ENCODE peak calls at places on chromosome 16, in nine cellular contexts. R is stimulated activated CD8-positive, alpha-beta memory T cell treated with anti-CD3 and anti-CD28 coated beads, Interleukin-4, amount 100 ng/mL, for 1 hour; H is NAMALWA; U is T-cell; V is left ventricle myocardium superior; Y is AG10803; A is EL; S is activated CD4-positive, alpha-beta T cell treated with anti-CD3 and anti-CD28 coated beads, Interleukin-2, amount 10 ng/mL, durations not matched to agents 7 days and 5 days; K is GM12878. P is an unnamed sample.

GRCh38 chr16:11948819-11949218 is 7.0 kb upstream of the NPIPB2 start:
- DNase-seq in U (no peak), H (no peak), S (no peak), A (no peak), R (no peak), V (no peak), K (no peak), Y (no peak), P (no peak)

GRCh38 chr16:56910654-56911539 is 21.0 kb upstream of the HERPUD1 start:
- DNase-seq in U (no peak), A (peak; percentile 89), V (no peak), Y (peak; percentile 98), R (no peak), K (no peak), H (no peak), S (no peak), P (no peak)

GRCh38 chr16:83895942-83896341 is 3.0 kb upstream of the MLYCD start:
- DNase-seq in A (no peak), H (no peak), Y (no peak), U (no peak), R (no peak), S (no peak), K (no peak), V (no peak), P (no peak)

GRCh38 chr16:30003670-30004423 is 7.0 kb downstream of the DOC2A start:
- DNase-seq in R (no peak), S (no peak), Y (no peak), U (no peak), A (no peak), H (no peak), V (no peak), K (no peak), P (no peak)

GRCh38 chr16:19517424-19518089 is 4.3 kb downstream of the GDE1 start:
- DNase-seq in R (no peak), K (no peak), H (no peak), S (no peak), U (no peak), A (peak; percentile 57), Y (peak; percentile 16), V (no peak), P (no peak)

GRCh38 chr16:67872631-67873434 is at the start of gene EDC4:
- DNase-seq in H (peak; percentile 83), R (peak; percentile 80), K (peak; percentile 48), A (peak; percentile 80), V (peak; percentile 91), S (peak; percentile 88), U (peak; percentile 87), Y (peak; percentile 79), P (peak; percentile 88)

GRCh38 chr16:84851192-84852127 is 31.7 kb downstream of the CRISPLD2 start:
- DNase-seq in K (no peak), S (no peak), R (no peak), A (peak; percentile 100), Y (peak; percentile 44), U (no peak), V (no peak), H (no peak), P (no peak)

GRCh38 chr16:24036614-24037013 is 200.8 kb downstream of the PRKCB start:
- DNase-seq in S (peak; percentile 47), V (no peak), R (no peak), H (peak; percentile 64), A (peak; percentile 37), U (peak; percentile 8), Y (peak; percentile 40), K (no peak), P (no peak)

GRCh38 chr16:21338537-21339268 is 60.6 kb upstream of the CRYM start:
- DNase-seq in S (no peak), H (no peak), Y (no peak), R (no peak), A (no peak), U (no peak), V (no peak), K (no peak), P (no peak)

GRCh38 chr16:28845173-28846079 is 722 bp downstream of the TUFM start:
- DNase-seq in H (peak; percentile 80), R (no peak), S (peak; percentile 61), Y (no peak), V (no peak), A (peak; percentile 40), K (no peak), U (no peak), P (no peak)

GRCh38 chr16:86751081-86752030 is 173.0 kb downstream of the FOXL1 start:
- DNase-seq in S (no peak), A (peak; percentile 91), U (no peak), K (no peak), H (no peak), Y (peak; percentile 88), R (no peak), V (no peak), P (no peak)

GRCh38 chr16:1010266-1010665 is 28.7 kb downstream of the SOX8 start:
- DNase-seq in U (no peak), S (no peak), K (no peak), V (no peak), R (no peak), H (no peak), Y (no peak), A (no peak), P (no peak)

GRCh38 chr16:15650698-15651161 is 685 bp downstream of the NDE1 start:
- DNase-seq in Y (no peak), H (peak; percentile 51), A (peak; percentile 21), U (no peak), K (no peak), S (peak; percentile 42), R (no peak), V (no peak), P (peak; percentile 30)

GRCh38 chr16:4339909-4340308 is 11.2 kb downstream of the PAM16 start:
- DNase-seq in K (no peak), H (no peak), V (peak; percentile 71), U (no peak), S (no peak), A (no peak), Y (peak; percentile 40), R (no peak), P (peak; percentile 67)

GRCh38 chr16:30896890-30897730 is 696 bp downstream of the CTF1 start:
- DNase-seq in A (peak; percentile 94), V (peak; percentile 96), Y (peak; percentile 90), H (peak; percentile 90), U (peak; percentile 68), R (peak; percentile 55), S (peak; percentile 83), K (no peak), P (peak; percentile 95)

GRCh38 chr16:80804451-80805383 is at the start of gene CDYL2:
- DNase-seq in A (peak; percentile 46), S (peak; percentile 52), V (peak; percentile 71), K (no peak), H (no peak), R (no peak), U (peak; percentile 13), Y (peak; percentile 35), P (peak; percentile 54)

GRCh38 chr16:68839831-68840230 is 3.5 kb upstream of the TANGO6 start:
- DNase-seq in H (no peak), K (no peak), S (no peak), Y (peak; percentile 48), V (no peak), R (no peak), U (no peak), A (no peak), P (no peak)

GRCh38 chr16:87842209-87842869 is 27.0 kb downstream of the SLC7A5 start:
- DNase-seq in S (no peak), R (no peak), H (no peak), U (no peak), V (no peak), A (no peak), K (no peak), Y (no peak), P (no peak)

GRCh38 chr16:88063201-88063773 is 112.1 kb downstream of the BANP start:
- DNase-seq in K (no peak), U (no peak), H (no peak), Y (peak; percentile 98), A (peak; percentile 87), R (no peak), S (no peak), V (peak; percentile 66), P (peak; percentile 57)

GRCh38 chr16:19578378-19578851 is 22.9 kb downstream of the VPS35L start:
- DNase-seq in Y (peak; percentile 32), K (no peak), R (no peak), S (no peak), A (no peak), V (no peak), H (no peak), U (no peak), P (no peak)

GRCh38 chr16:89102035-89102776 is 8.6 kb downstream of the ACSF3 start:
- DNase-seq in A (no peak), Y (no peak), V (no peak), S (no peak), R (no peak), K (no peak), U (no peak), H (no peak), P (no peak)

GRCh38 chr16:29148867-29149272 is 164.0 kb downstream of the LAT start:
- DNase-seq in H (peak; percentile 41), V (peak; percentile 60), R (peak; percentile 48), S (peak; percentile 89), Y (no peak), A (no peak), K (no peak), U (peak; percentile 71), P (peak; percentile 67)

GRCh38 chr16:54240180-54241125 is 46.1 kb downstream of the IRX3 start:
- DNase-seq in H (no peak), A (no peak), R (no peak), K (no peak), S (no peak), U (no peak), Y (peak; percentile 94), V (peak; percentile 58), P (no peak)

GRCh38 chr16:74201561-74201960 is 95.1 kb upstream of the PSMD7 start:
- DNase-seq in V (no peak), U (no peak), H (no peak), A (no peak), Y (no peak), S (no peak), K (no peak), R (no peak), P (no peak)

GRCh38 chr16:31099860-31100638 is 5.5 kb upstream of the VKORC1 start:
- DNase-seq in K (no peak), R (no peak), H (no peak), U (no peak), S (no peak), Y (no peak), V (no peak), A (peak; percentile 67), P (no peak)

GRCh38 chr16:55039931-55040330 is 109.3 kb downstream of the IRX5 start:
- DNase-seq in R (no peak), V (no peak), U (no peak), A (no peak), H (no peak), K (no peak), S (no peak), Y (no peak), P (no peak)

GRCh38 chr16:83002351-83003334 is 375.9 kb downstream of the CDH13 start:
- DNase-seq in Y (peak; percentile 39), V (no peak), A (peak; percentile 65), K (no peak), H (no peak), R (no peak), S (no peak), U (no peak), P (no peak)

GRCh38 chr16:78871241-78871640 is 729.3 kb downstream of the MAF start:
- DNase-seq in H (no peak), A (no peak), K (no peak), U (no peak), R (no peak), V (no peak), S (no peak), Y (no peak), P (no peak)

GRCh38 chr16:88972349-88972748 is 4.7 kb downstream of the CBFA2T3 start:
- DNase-seq in R (no peak), S (no peak), A (no peak), Y (no peak), H (no peak), U (no peak), V (no peak), K (no peak), P (no peak)

GRCh38 chr16:1333149-1333812 is at the start of gene BAIAP3:
- DNase-seq in K (no peak), U (no peak), S (peak; percentile 63), V (peak; percentile 70), R (no peak), Y (no peak), A (no peak), H (peak; percentile 45), P (peak; percentile 56)

GRCh38 chr16:83925957-83926725 is 26.9 kb upstream of the OSGIN1 start:
- DNase-seq in U (no peak), S (no peak), R (no peak), K (no peak), A (no peak), H (no peak), V (peak; percentile 24), Y (no peak), P (no peak)

P was measured in left cardiac atrium.